ENCODE peak calls at places on chromosomes 5 and 9, in nine cellular contexts. T is AG09309, K is fibroblast of the aortic adventitia, A is HFFc6, B is AG10803, V is type B pancreatic cell, E is AG04449, G is transverse colon, N is tibial artery. L is an unnamed sample.

GRCh38 chr5:71882826-71883744 is 164.0 kb downstream of the CARTPT start:
- DNase-seq in B (peak), A (peak), G (no peak), T (peak), K (peak), V (no peak), N (no peak), E (no peak), L (no peak)

GRCh38 chr5:93909356-93909755 is 168.0 kb upstream of the POU5F2 start:
- DNase-seq in K (peak), E (no peak), G (no peak), V (no peak), B (no peak), N (no peak), A (no peak), T (no peak), L (peak)

GRCh38 chr9:127723450-127723849 is 7.6 kb downstream of the TTC16 start:
- DNase-seq in V (no peak), A (peak), K (peak), N (no peak), E (no peak), G (peak), T (peak), B (peak), L (peak)

GRCh38 chr5:42555797-42556196 is 132.6 kb downstream of the GHR start:
- DNase-seq in B (no peak), E (no peak), V (no peak), K (no peak), A (no peak), N (no peak), T (no peak), G (no peak), L (no peak)

GRCh38 chr5:112388739-112389138 is 30.3 kb downstream of the EPB41L4A start:
- DNase-seq in K (no peak), V (no peak), G (no peak), B (no peak), N (no peak), E (no peak), T (no peak), A (no peak), L (no peak)

GRCh38 chr5:158797498-158797845 is 302.2 kb downstream of the EBF1 start:
- DNase-seq in A (no peak), E (no peak), K (no peak), T (no peak), G (no peak), V (no peak), N (no peak), B (no peak), L (no peak)

GRCh38 chr9:131178895-131179294 is 53.5 kb downstream of the NUP214 start:
- DNase-seq in B (no peak), A (no peak), N (no peak), T (no peak), V (no peak), E (no peak), K (no peak), G (no peak), L (no peak)

GRCh38 chr9:108565651-108566378 is 290.0 kb downstream of the ACTL7B start:
- DNase-seq in K (peak), V (no peak), A (peak), N (peak), B (peak), E (peak), T (peak), G (peak), L (peak)

GRCh38 chr9:123607479-123607878 is 251.5 kb downstream of the CRB2 start:
- DNase-seq in K (no peak), N (no peak), V (no peak), B (no peak), A (no peak), E (no peak), T (no peak), G (no peak), L (no peak)

GRCh38 chr5:86909461-86909881 is 291.7 kb downstream of the COX7C start:
- DNase-seq in N (no peak), B (peak), G (no peak), A (peak), T (peak), K (peak), E (peak), V (no peak), L (peak)

GRCh38 chr5:61330341-61330878 is 1.6 kb upstream of the ZSWIM6 start:
- DNase-seq in N (no peak), T (no peak), K (peak), V (no peak), G (peak), B (peak), E (no peak), A (peak), L (peak)

GRCh38 chr5:132070460-132071337 is 2.9 kb upstream of the CSF2 start:
- DNase-seq in K (peak), E (no peak), V (no peak), B (peak), A (peak), N (no peak), G (no peak), T (no peak), L (peak)

GRCh38 chr9:99825158-99826046 is 3.7 kb downstream of the NR4A3 start:
- DNase-seq in N (no peak), E (no peak), V (no peak), A (no peak), B (no peak), G (peak), T (no peak), K (no peak), L (no peak)

GRCh38 chr5:213803-214395 is 4.1 kb downstream of the CCDC127 start:
- DNase-seq in T (no peak), A (no peak), N (no peak), G (no peak), E (no peak), V (no peak), B (no peak), K (no peak), L (no peak)

GRCh38 chr9:88532320-88532719 is 2.7 kb upstream of the NXNL2 start:
- DNase-seq in A (no peak), K (peak), T (no peak), N (no peak), E (no peak), B (peak), G (no peak), V (no peak), L (peak)

GRCh38 chr9:72401396-72401795 is 36.4 kb upstream of the ZFAND5 start:
- DNase-seq in B (no peak), A (no peak), K (no peak), V (no peak), T (no peak), N (no peak), G (no peak), E (no peak), L (no peak)

GRCh38 chr9:94853887-94854286 is 127.4 kb downstream of the AOPEP start:
- DNase-seq in K (no peak), T (no peak), N (no peak), E (no peak), G (no peak), A (no peak), B (no peak), V (no peak), L (no peak)

GRCh38 chr5:17118631-17119030 is 98.8 kb upstream of the BASP1 start:
- DNase-seq in V (no peak), N (peak), K (peak), B (peak), G (peak), T (peak), A (peak), E (peak), L (peak)

GRCh38 chr9:101564252-101564651 is 30.5 kb downstream of the PPP3R2 start:
- DNase-seq in G (no peak), V (no peak), K (no peak), A (no peak), N (no peak), E (no peak), B (no peak), T (no peak), L (no peak)

GRCh38 chr5:135833961-135834638 is 363 bp upstream of the SLC25A48 start:
- DNase-seq in N (no peak), A (peak), K (peak), G (no peak), E (no peak), B (peak), V (peak), T (no peak), L (peak)

GRCh38 chr5:175564716-175565115 is 86.4 kb downstream of the SFXN1 start:
- DNase-seq in N (no peak), T (no peak), V (no peak), K (no peak), B (no peak), G (no peak), A (no peak), E (no peak), L (no peak)

GRCh38 chr9:26949604-26950003 is 2.6 kb upstream of the PLAA start:
- DNase-seq in A (peak), T (no peak), E (no peak), G (no peak), B (no peak), K (no peak), V (no peak), N (no peak), L (no peak)

GRCh38 chr5:163529698-163530097 is 24.3 kb downstream of the MAT2B start:
- DNase-seq in G (no peak), K (no peak), V (no peak), N (no peak), E (no peak), T (no peak), A (no peak), B (no peak), L (peak)

DNA sequence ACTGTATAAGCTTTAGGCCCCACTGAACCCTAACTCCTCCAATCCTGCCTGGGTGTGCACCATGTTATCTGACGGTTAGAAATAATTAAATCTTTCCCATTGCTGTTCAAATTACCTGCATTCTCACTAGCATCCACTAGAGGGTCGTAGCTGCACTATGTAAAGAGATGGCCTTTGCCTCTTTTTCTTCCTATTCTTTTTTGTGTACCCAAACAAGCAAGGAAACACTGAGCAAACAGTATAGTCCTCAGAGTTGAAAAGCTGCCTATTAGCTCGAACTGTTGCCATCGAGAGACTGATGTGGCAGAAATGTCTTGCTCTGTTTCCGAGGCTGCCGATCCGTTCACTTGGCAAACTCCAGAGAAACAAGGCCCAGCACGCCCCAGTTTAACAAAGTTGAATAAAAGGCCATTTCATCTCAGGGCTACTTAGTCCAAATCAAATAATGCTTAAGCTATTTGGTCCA is 163.8 kb upstream of the TRPM3 start:
- DNase-seq in T (peak), N (no peak), A (peak), E (peak), G (peak), V (no peak), B (peak), K (peak), L (peak)
- TF ChIP-seq CTCF in T (peak), N (peak), A (peak), E (peak), G (peak), V (peak), B (peak), K (peak), L (peak)

DNA sequence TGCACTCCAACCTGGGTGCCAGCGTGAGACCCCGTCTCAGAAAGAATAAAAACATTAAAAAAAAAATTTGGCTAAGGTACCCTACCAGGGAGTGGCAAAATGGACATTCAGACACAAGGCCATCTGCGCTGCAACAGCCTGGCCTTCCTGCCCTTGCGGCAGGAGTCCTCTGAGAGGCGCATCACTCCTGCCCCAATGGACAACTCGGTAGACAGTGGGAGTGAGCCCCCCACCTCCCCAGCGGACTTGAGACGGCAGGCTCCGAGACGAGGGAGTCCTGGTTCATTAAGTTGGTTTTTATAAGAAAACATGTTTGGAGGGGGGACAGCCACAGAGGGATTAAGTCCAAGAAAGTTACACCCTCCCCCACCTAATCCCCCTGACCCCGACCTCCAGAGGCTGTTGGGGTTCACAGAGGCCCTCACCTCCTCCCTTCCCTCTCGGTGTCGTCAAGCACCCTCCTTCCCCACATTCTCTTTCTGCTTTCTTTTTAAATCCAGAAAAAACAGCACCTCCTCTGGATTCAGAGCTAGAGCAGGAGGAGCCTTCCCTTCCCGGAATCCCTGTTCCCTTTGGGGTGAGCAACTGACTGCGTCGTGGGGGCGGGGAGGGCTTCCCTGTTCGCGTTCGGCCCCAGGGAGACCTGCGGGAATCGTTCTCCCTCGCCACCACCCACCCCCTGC is 1.8 kb upstream of the EGR1 start:
- DNase-seq in E (no peak), N (no peak), K (no peak), V (no peak), G (peak), T (no peak), B (peak), A (no peak), L (peak)
- TF ChIP-seq CTCF in E (peak), N (no peak), K (peak), V (no peak), G (no peak), T (peak), B (peak), A (no peak), L (peak)

DNA sequence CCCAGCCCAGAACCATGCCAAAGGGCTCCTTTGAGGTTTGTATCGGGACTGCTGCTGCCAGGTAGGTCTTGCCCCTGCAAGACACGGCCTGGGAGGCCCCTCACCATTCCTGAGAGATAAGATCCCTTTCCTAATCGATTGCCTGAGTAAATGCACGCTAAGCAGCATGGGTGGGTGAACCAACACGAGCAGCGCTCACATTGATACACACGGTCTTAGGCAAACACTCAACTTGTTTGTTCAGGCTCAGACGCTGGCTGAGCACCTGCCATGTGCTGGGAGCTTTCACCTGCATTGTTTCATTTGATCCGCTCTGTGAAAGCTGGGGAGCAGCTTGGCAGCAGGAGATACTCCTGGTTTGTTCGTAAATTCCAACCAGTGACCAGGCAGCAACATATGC is 76.9 kb upstream of the NEURL1B start:
- DNase-seq in G (no peak), E (no peak), K (no peak), V (no peak), A (no peak), B (no peak), N (no peak), T (no peak), L (no peak)
- TF ChIP-seq CTCF in G (no peak), E (no peak), K (no peak), V (no peak), A (no peak), B (no peak), N (no peak), T (no peak), L (no peak)

DNA sequence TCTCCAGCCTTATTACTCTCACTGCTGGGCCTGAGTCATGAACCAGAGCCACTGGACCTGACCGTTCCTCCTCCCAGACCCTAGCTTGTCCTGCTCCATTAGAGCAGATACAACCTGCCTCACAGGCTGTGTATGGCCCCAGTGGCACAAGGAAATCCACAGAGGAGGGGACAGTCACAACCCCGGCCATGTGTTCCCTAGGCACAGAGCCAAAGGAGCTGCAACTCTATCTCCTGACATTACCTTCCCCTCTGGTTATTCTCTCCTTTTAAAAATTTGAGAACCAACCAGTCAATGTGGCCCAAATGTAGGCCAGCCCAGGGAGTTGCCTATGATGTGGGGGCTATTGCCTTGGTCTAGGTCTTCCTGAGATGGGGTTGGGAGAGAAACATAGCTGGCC is 96.1 kb upstream of the FSTL4 start:
- DNase-seq in V (peak), T (no peak), N (no peak), G (no peak), E (no peak), A (no peak), B (no peak), K (no peak), L (no peak)
- TF ChIP-seq CTCF in V (no peak), T (no peak), N (no peak), G (no peak), E (no peak), A (no peak), B (no peak), K (no peak), L (no peak)

L was measured in fibroblast of pulmonary artery.